ENCODE peak calls at places on chromosomes 3 and 15, in four cellular contexts. Q is cerebellar cortex, J is NCI-H2029, T is IMR-90. S is an unnamed sample.

GRCh38 chr3:127226946-127227842 is 34.3 kb downstream of the PRR23E start:
- DNase-seq in Q (no peak), J (peak), T (no peak), S (no peak)

GRCh38 chr15:53918180-53919079 is 59.8 kb upstream of the UNC13C start:
- DNase-seq in T (no peak), J (peak), Q (peak), S (no peak)

GRCh38 chr3:47496892-47497291 is 16.6 kb downstream of the ELP6 start:
- DNase-seq in T (no peak), J (no peak), Q (no peak), S (no peak)

GRCh38 chr3:164186095-164186494 is 892.2 kb downstream of the SI start:
- DNase-seq in T (no peak), Q (no peak), J (no peak), S (no peak)

GRCh38 chr3:56930706-56931105 is 129.0 kb upstream of the ARHGEF3 start:
- DNase-seq in T (no peak), J (no peak), Q (no peak), S (no peak)

GRCh38 chr3:168002786-168003368 is 92.8 kb downstream of the GOLIM4 start:
- DNase-seq in T (peak), Q (no peak), J (peak), S (no peak)

GRCh38 chr3:82208002-82208710 is 446.7 kb upstream of the GBE1 start:
- DNase-seq in Q (no peak), J (no peak), T (no peak), S (no peak)

GRCh38 chr3:196398782-196399181 is 33.4 kb downstream of the UBXN7 start:
- DNase-seq in T (no peak), Q (no peak), J (no peak), S (no peak)

GRCh38 chr3:154112146-154112545 is 9.0 kb upstream of the ARHGEF26 start:
- DNase-seq in J (no peak), T (no peak), Q (no peak), S (no peak)

GRCh38 chr15:39239562-39239961 is 341.3 kb upstream of the THBS1 start:
- DNase-seq in T (peak), Q (no peak), J (no peak), S (no peak)

GRCh38 chr3:125990253-125990970 is 21.4 kb downstream of the ROPN1B start:
- DNase-seq in Q (peak), J (peak), T (peak), S (peak)

GRCh38 chr3:152291649-152292066 is 22.9 kb downstream of the MBNL1 start:
- DNase-seq in Q (no peak), T (peak), J (no peak), S (no peak)

GRCh38 chr3:101325393-101326134 is 5.2 kb upstream of the IMPG2 start:
- DNase-seq in T (no peak), J (no peak), Q (no peak), S (no peak)

GRCh38 chr3:168251371-168251770 is 155.6 kb upstream of the GOLIM4 start:
- DNase-seq in Q (no peak), J (no peak), T (no peak), S (no peak)

GRCh38 chr3:16180737-16181134 is 6.3 kb downstream of the GALNT15 start:
- DNase-seq in T (no peak), J (no peak), Q (no peak), S (no peak)

GRCh38 chr3:181757694-181758306 is 46.1 kb downstream of the SOX2 start:
- DNase-seq in T (no peak), Q (no peak), J (peak), S (no peak)

GRCh38 chr15:43370310-43370974 is 401 bp downstream of the ZSCAN29 start:
- DNase-seq in Q (no peak), T (peak), J (no peak), S (no peak)

GRCh38 chr3:11238057-11238456 is 34.1 kb upstream of the ATG7 start:
- DNase-seq in T (peak), J (no peak), Q (no peak), S (no peak)